ENCODE peak calls at places on chromosomes 2 and 18, in seven cellular contexts. One of them, this sample, is unnamed.

GRCh38 chr18:79064228-79064627 is 5.0 kb upstream of the ATP9B start:
- DNase-seq in IMR-90: no peak
- DNase-seq in neuronal stem cell: no peak
- DNase-seq in mesendoderm: no peak
- DNase-seq in H1: no peak
- DNase-seq in trophoblast cell: no peak
- DNase-seq in mesenchymal stem cell: no peak
- DNase-seq in this sample: no peak

GRCh38 chr18:23547806-23548205 is 38.5 kb downstream of the NPC1 start:
- DNase-seq in IMR-90: no peak
- DNase-seq in neuronal stem cell: no peak
- DNase-seq in mesendoderm: no peak
- DNase-seq in H1: no peak
- DNase-seq in trophoblast cell: peak
- DNase-seq in mesenchymal stem cell: peak
- DNase-seq in this sample: no peak

GRCh38 chr2:98110741-98111140 is 23.8 kb downstream of the VWA3B start:
- DNase-seq in IMR-90: no peak
- DNase-seq in neuronal stem cell: no peak
- DNase-seq in mesendoderm: no peak
- DNase-seq in H1: no peak
- DNase-seq in trophoblast cell: no peak
- DNase-seq in mesenchymal stem cell: no peak
- DNase-seq in this sample: no peak

GRCh38 chr2:242035858-242036652 is 166.5 kb downstream of the RTP5 start:
- DNase-seq in IMR-90: no peak
- DNase-seq in neuronal stem cell: no peak
- DNase-seq in mesendoderm: no peak
- DNase-seq in H1: no peak
- DNase-seq in trophoblast cell: no peak
- DNase-seq in mesenchymal stem cell: no peak
- DNase-seq in this sample: peak

GRCh38 chr2:202682274-202682673 is 47.5 kb downstream of the FAM117B start:
- DNase-seq in IMR-90: no peak
- DNase-seq in neuronal stem cell: no peak
- DNase-seq in mesendoderm: peak
- DNase-seq in H1: no peak
- DNase-seq in trophoblast cell: no peak
- DNase-seq in mesenchymal stem cell: no peak
- DNase-seq in this sample: no peak

GRCh38 chr2:24082787-24083566 is 1.7 kb downstream of the TP53I3 start:
- DNase-seq in IMR-90: no peak
- DNase-seq in neuronal stem cell: no peak
- DNase-seq in mesendoderm: no peak
- DNase-seq in H1: no peak
- DNase-seq in trophoblast cell: no peak
- DNase-seq in mesenchymal stem cell: no peak
- DNase-seq in this sample: peak

GRCh38 chr2:79723830-79724229 is 211.0 kb downstream of the CTNNA2 start:
- DNase-seq in IMR-90: peak
- DNase-seq in neuronal stem cell: no peak
- DNase-seq in mesendoderm: no peak
- DNase-seq in H1: no peak
- DNase-seq in trophoblast cell: peak
- DNase-seq in mesenchymal stem cell: peak
- DNase-seq in this sample: no peak

GRCh38 chr18:23706971-23707640 is 17.9 kb downstream of the LAMA3 start:
- DNase-seq in IMR-90: no peak
- DNase-seq in neuronal stem cell: no peak
- DNase-seq in mesendoderm: no peak
- DNase-seq in H1: no peak
- DNase-seq in trophoblast cell: peak
- DNase-seq in mesenchymal stem cell: no peak
- DNase-seq in this sample: no peak

DNA sequence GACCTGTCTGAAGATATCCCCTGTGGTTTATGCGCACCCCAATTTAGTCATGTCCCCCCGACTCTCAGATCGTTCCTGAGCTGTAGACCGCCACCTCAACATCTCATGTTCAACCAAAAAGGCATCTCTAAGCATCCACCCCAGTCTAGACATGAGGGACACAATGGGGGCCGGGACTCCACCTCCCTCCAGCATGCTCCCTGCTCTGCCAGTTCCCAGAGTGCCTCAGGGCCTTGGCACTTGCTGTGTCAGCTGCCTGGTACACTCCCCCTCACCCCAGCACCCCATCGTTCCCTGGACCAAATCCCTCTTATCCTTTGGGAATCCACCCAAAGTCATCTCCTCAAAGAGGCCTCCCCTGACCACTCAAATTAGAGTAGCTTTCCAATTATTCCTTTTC is 22.2 kb downstream of the TNS1 start:
- DNase-seq in IMR-90: no peak
- DNase-seq in neuronal stem cell: no peak
- DNase-seq in mesendoderm: no peak
- DNase-seq in H1: no peak
- DNase-seq in trophoblast cell: no peak
- DNase-seq in mesenchymal stem cell: no peak
- DNase-seq in this sample: no peak
- H3K4ac ChIP-seq in IMR-90: no peak
- H3K4ac ChIP-seq in neuronal stem cell: no peak
- H3K4ac ChIP-seq in mesendoderm: no peak
- H3K4ac ChIP-seq in H1: no peak
- H3K4ac ChIP-seq in trophoblast cell: no peak
- H3K4ac ChIP-seq in mesenchymal stem cell: no peak
- H3K4ac ChIP-seq in this sample: no peak

DNA sequence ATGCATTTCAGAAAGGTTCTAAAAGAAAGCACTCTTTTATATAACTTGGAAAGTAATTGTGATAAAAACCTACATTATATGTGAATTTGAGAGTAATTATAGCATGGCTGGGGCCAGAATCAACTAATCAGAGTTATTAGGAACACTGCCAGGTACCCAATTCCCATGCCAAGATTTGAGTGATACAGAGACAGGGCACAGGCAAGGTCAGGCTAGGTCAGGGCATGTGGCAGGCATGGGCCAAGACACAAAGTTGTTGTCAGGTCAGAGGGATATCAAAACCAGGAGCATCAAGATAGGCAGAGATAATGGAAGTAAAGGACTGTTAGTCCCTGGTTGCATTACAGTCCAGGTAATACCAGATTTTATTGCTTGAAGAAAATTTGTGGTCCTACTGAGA is 87.4 kb downstream of the MYO3B start:
- DNase-seq in IMR-90: no peak
- DNase-seq in neuronal stem cell: no peak
- DNase-seq in mesendoderm: no peak
- DNase-seq in H1: no peak
- DNase-seq in trophoblast cell: no peak
- DNase-seq in mesenchymal stem cell: no peak
- DNase-seq in this sample: no peak
- H3K23ac ChIP-seq in IMR-90: no peak
- H3K23ac ChIP-seq in neuronal stem cell: no peak
- H3K23ac ChIP-seq in mesendoderm: no peak
- H3K23ac ChIP-seq in H1: no peak
- H3K23ac ChIP-seq in trophoblast cell: no peak
- H3K23ac ChIP-seq in mesenchymal stem cell: no peak
- H3K23ac ChIP-seq in this sample: no peak

GRCh38 chr18:80243204-80243603 is 4.1 kb downstream of the PARD6G start:
- DNase-seq in IMR-90: no peak
- DNase-seq in neuronal stem cell: no peak
- DNase-seq in mesendoderm: no peak
- DNase-seq in H1: no peak
- DNase-seq in trophoblast cell: peak
- DNase-seq in mesenchymal stem cell: no peak
- DNase-seq in this sample: no peak

GRCh38 chr18:80245781-80246655 is 1.3 kb downstream of the PARD6G start:
- DNase-seq in IMR-90: no peak
- DNase-seq in neuronal stem cell: peak
- DNase-seq in mesendoderm: peak
- DNase-seq in H1: no peak
- DNase-seq in trophoblast cell: peak
- DNase-seq in mesenchymal stem cell: no peak
- DNase-seq in this sample: peak

GRCh38 chr18:80244956-80245730 is 2.2 kb downstream of the PARD6G start:
- DNase-seq in IMR-90: no peak
- DNase-seq in neuronal stem cell: no peak
- DNase-seq in mesendoderm: no peak
- DNase-seq in H1: no peak
- DNase-seq in trophoblast cell: peak
- DNase-seq in mesenchymal stem cell: no peak
- DNase-seq in this sample: no peak

GRCh38 chr18:80241919-80242777 is 5.2 kb downstream of the PARD6G start:
- DNase-seq in IMR-90: no peak
- DNase-seq in neuronal stem cell: no peak
- DNase-seq in mesendoderm: no peak
- DNase-seq in H1: no peak
- DNase-seq in trophoblast cell: peak
- DNase-seq in mesenchymal stem cell: no peak
- DNase-seq in this sample: no peak

GRCh38 chr18:80244167-80244566 is 3.1 kb downstream of the PARD6G start:
- DNase-seq in IMR-90: no peak
- DNase-seq in neuronal stem cell: no peak
- DNase-seq in mesendoderm: no peak
- DNase-seq in H1: no peak
- DNase-seq in trophoblast cell: peak
- DNase-seq in mesenchymal stem cell: no peak
- DNase-seq in this sample: no peak
- H3K4ac ChIP-seq in IMR-90: no peak
- H3K4ac ChIP-seq in neuronal stem cell: no peak
- H3K4ac ChIP-seq in mesendoderm: no peak
- H3K4ac ChIP-seq in H1: no peak
- H3K4ac ChIP-seq in trophoblast cell: no peak
- H3K4ac ChIP-seq in mesenchymal stem cell: no peak
- H3K4ac ChIP-seq in this sample: no peak

DNA sequence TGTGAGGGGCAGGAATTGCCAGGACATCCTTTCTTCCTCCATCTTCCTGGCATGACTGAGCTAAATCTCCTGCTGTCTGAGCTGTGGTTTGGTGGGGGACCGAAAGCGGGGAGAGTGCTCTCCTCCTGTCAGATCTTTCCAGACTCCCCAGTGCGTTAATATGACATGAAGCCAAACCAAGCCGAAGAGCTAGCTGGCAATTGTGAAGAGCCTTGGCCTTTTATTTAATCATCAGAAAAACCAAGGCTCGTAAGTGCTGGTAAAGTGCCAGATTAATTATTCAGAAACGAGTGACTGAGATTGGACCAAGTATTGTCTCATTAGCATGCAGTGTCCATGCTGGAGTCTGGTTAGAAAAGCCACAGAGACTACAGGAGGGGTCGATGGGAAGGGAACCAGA is 14.5 kb upstream of the LRPPRC start:
- DNase-seq in IMR-90: no peak
- DNase-seq in neuronal stem cell: no peak
- DNase-seq in mesendoderm: no peak
- DNase-seq in H1: no peak
- DNase-seq in trophoblast cell: no peak
- DNase-seq in mesenchymal stem cell: no peak
- DNase-seq in this sample: no peak
- H3K23ac ChIP-seq in IMR-90: no peak
- H3K23ac ChIP-seq in neuronal stem cell: no peak
- H3K23ac ChIP-seq in mesendoderm: no peak
- H3K23ac ChIP-seq in H1: no peak
- H3K23ac ChIP-seq in trophoblast cell: no peak
- H3K23ac ChIP-seq in mesenchymal stem cell: no peak
- H3K23ac ChIP-seq in this sample: no peak

DNA sequence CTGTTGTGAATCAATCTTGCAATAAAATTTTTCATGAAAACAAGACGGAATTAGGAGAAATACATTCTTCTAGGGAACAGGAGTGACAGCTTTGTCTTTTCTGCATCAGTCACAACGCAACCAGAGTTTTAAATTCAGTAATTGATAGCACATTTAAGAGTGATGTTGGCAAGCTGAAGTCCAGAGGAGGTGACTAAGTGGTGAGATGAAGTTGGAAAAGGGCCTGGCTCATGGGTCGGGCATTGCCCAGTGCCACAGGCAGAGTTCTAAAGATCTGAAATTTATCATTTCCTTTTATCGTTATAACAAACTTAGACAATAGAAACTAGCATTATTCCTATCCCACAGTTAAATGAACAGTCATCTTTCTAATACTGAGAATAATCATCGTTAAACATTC is 764.6 kb upstream of the ZEB2 start:
- DNase-seq in IMR-90: no peak
- DNase-seq in neuronal stem cell: no peak
- DNase-seq in mesendoderm: no peak
- DNase-seq in H1: no peak
- DNase-seq in trophoblast cell: no peak
- DNase-seq in mesenchymal stem cell: no peak
- DNase-seq in this sample: no peak
- H3K4ac ChIP-seq in IMR-90: no peak
- H3K4ac ChIP-seq in neuronal stem cell: no peak
- H3K4ac ChIP-seq in mesendoderm: no peak
- H3K4ac ChIP-seq in H1: no peak
- H3K4ac ChIP-seq in trophoblast cell: no peak
- H3K4ac ChIP-seq in mesenchymal stem cell: no peak
- H3K4ac ChIP-seq in this sample: no peak

GRCh38 chr18:10296491-10296890 is 157.9 kb upstream of the APCDD1 start:
- DNase-seq in IMR-90: no peak
- DNase-seq in neuronal stem cell: no peak
- DNase-seq in mesendoderm: no peak
- DNase-seq in H1: no peak
- DNase-seq in trophoblast cell: no peak
- DNase-seq in mesenchymal stem cell: no peak
- DNase-seq in this sample: no peak
- H3K23ac ChIP-seq in IMR-90: no peak
- H3K23ac ChIP-seq in neuronal stem cell: no peak
- H3K23ac ChIP-seq in mesendoderm: no peak
- H3K23ac ChIP-seq in H1: no peak
- H3K23ac ChIP-seq in trophoblast cell: no peak
- H3K23ac ChIP-seq in mesenchymal stem cell: no peak
- H3K23ac ChIP-seq in this sample: no peak

GRCh38 chr18:35172009-35172408 is 68.8 kb upstream of the ZNF397 start:
- DNase-seq in IMR-90: no peak
- DNase-seq in neuronal stem cell: no peak
- DNase-seq in mesendoderm: no peak
- DNase-seq in H1: no peak
- DNase-seq in trophoblast cell: no peak
- DNase-seq in mesenchymal stem cell: no peak
- DNase-seq in this sample: no peak
- H3K4ac ChIP-seq in IMR-90: no peak
- H3K4ac ChIP-seq in neuronal stem cell: no peak
- H3K4ac ChIP-seq in mesendoderm: no peak
- H3K4ac ChIP-seq in H1: no peak
- H3K4ac ChIP-seq in trophoblast cell: no peak
- H3K4ac ChIP-seq in mesenchymal stem cell: no peak
- H3K4ac ChIP-seq in this sample: no peak

GRCh38 chr2:182610231-182610630 is 105.8 kb upstream of the DNAJC10 start:
- DNase-seq in IMR-90: no peak
- DNase-seq in neuronal stem cell: no peak
- DNase-seq in mesendoderm: no peak
- DNase-seq in H1: no peak
- DNase-seq in trophoblast cell: no peak
- DNase-seq in mesenchymal stem cell: no peak
- DNase-seq in this sample: no peak
- H3K23ac ChIP-seq in IMR-90: no peak
- H3K23ac ChIP-seq in neuronal stem cell: no peak
- H3K23ac ChIP-seq in mesendoderm: no peak
- H3K23ac ChIP-seq in H1: no peak
- H3K23ac ChIP-seq in trophoblast cell: no peak
- H3K23ac ChIP-seq in mesenchymal stem cell: no peak
- H3K23ac ChIP-seq in this sample: no peak

This sample was measured in H9.